ENCODE peak calls at places on chromosomes 7 and 10, in six cellular contexts. A is hippocampal formation; S is NCI-H1436; X is stimulated activated naive CD8-positive, alpha-beta T cell treated with anti-CD3 and anti-CD28 coated beads, Interleukin-15, Interleukin-2, amounts not matched to agents 100 U/mL and 50 U/mL, for 24 hours; L is lung; I is GM20000. R is an unnamed sample.

GRCh38 chr7:124246262-124246863 is 213.5 kb upstream of the TMEM229A start:
- DNase-seq in A (no peak), S (no peak), X (no peak), L (no peak), I (no peak), R (no peak)

GRCh38 chr10:80518807-80519360 is 18.8 kb upstream of the SH2D4B start:
- DNase-seq in A (no peak), S (no peak), X (no peak), L (no peak), I (no peak), R (no peak)

GRCh38 chr10:98481418-98481945 is 34.7 kb upstream of the HPS1 start:
- DNase-seq in A (no peak), S (no peak), X (no peak), L (no peak), I (no peak), R (no peak)

GRCh38 chr10:132446661-132447445 is 49.9 kb downstream of the PWWP2B start:
- DNase-seq in A (no peak), S (peak; percentile 94), X (peak; percentile 86), L (peak; percentile 80), I (peak; percentile 75), R (peak; percentile 33)

GRCh38 chr10:119344381-119344780 is 137.0 kb downstream of the GRK5 start:
- DNase-seq in A (no peak), S (no peak), X (no peak), L (no peak), I (no peak), R (no peak)

GRCh38 chr7:131068604-131069021 is 259.1 kb upstream of the MKLN1 start:
- DNase-seq in A (no peak), S (no peak), X (no peak), L (no peak), I (no peak), R (no peak)

GRCh38 chr10:44822349-44822748 is 88.8 kb upstream of the TMEM72 start:
- DNase-seq in A (no peak), S (no peak), X (no peak), L (no peak), I (no peak), R (no peak)

GRCh38 chr10:107686095-107686494 is 521.6 kb upstream of the SORCS1 start:
- DNase-seq in A (no peak), S (no peak), X (no peak), L (no peak), I (peak; percentile 5), R (no peak)

GRCh38 chr10:133379152-133379800 is at the start of gene PAOX:
- DNase-seq in A (peak; percentile 62), S (peak; percentile 36), X (peak; percentile 77), L (peak; percentile 68), I (peak; percentile 93), R (peak; percentile 69)

GRCh38 chr7:55189447-55189760 is 170.6 kb downstream of the EGFR start:
- DNase-seq in A (no peak), S (no peak), X (no peak), L (no peak), I (no peak), R (no peak)

GRCh38 chr7:100642534-100642907 is 1.2 kb upstream of the TFR2 start:
- DNase-seq in A (no peak), S (peak; percentile 39), X (peak; percentile 41), L (no peak), I (peak; percentile 82), R (peak; percentile 58)

GRCh38 chr7:39633563-39634550 is 10.5 kb downstream of the RALA start:
- DNase-seq in A (no peak), S (no peak), X (no peak), L (no peak), I (no peak), R (no peak)

GRCh38 chr7:20191044-20191867 is 25.9 kb downstream of the MACC1 start:
- DNase-seq in A (no peak), S (no peak), X (no peak), L (no peak), I (no peak), R (no peak)

GRCh38 chr10:124509836-124510535 is 48.4 kb downstream of the LHPP start:
- DNase-seq in A (no peak), S (no peak), X (no peak), L (no peak), I (no peak), R (no peak)

GRCh38 chr7:10571759-10572158 is 401.9 kb upstream of the PHF14 start:
- DNase-seq in A (no peak), S (no peak), X (no peak), L (no peak), I (no peak), R (no peak)

GRCh38 chr7:135853499-135853898 is 104.9 kb upstream of the FAM180A start:
- DNase-seq in A (no peak), S (no peak), X (no peak), L (no peak), I (no peak), R (no peak)

GRCh38 chr7:30062587-30062986 is 34.4 kb downstream of the PLEKHA8 start:
- DNase-seq in A (peak; percentile 59), S (peak; percentile 12), X (no peak), L (no peak), I (peak; percentile 35), R (peak; percentile 30)

GRCh38 chr7:146661435-146661834 is 544.8 kb downstream of the CNTNAP2 start:
- DNase-seq in A (no peak), S (no peak), X (no peak), L (no peak), I (no peak), R (no peak)

GRCh38 chr7:3239291-3239691 is 61.8 kb upstream of the SDK1 start:
- DNase-seq in A (no peak), S (no peak), X (no peak), L (no peak), I (no peak), R (no peak)

GRCh38 chr7:79548616-79549206 is 95.2 kb upstream of the MAGI2 start:
- DNase-seq in A (peak; percentile 46), S (no peak), X (no peak), L (no peak), I (no peak), R (no peak)

GRCh38 chr7:64951250-64951848 is 39.5 kb downstream of the ZNF117 start:
- DNase-seq in A (peak; percentile 76), S (peak; percentile 4), X (no peak), L (no peak), I (peak; percentile 72), R (peak; percentile 54)

GRCh38 chr7:73892003-73892975 is 31.3 kb downstream of the TMEM270 start:
- DNase-seq in A (no peak), S (no peak), X (no peak), L (no peak), I (no peak), R (no peak)

GRCh38 chr7:194257-194995 is 2.1 kb downstream of the FAM20C start:
- DNase-seq in A (no peak), S (no peak), X (no peak), L (no peak), I (no peak), R (no peak)